ENCODE peak calls at places on chromosome 5, in four cellular contexts. M is HT1080; V is H54; F is stimulated activated CD4-positive, alpha-beta T cell treated with anti-CD3 and anti-CD28 coated beads, Interleukin-4, amount 100 ng/mL, for 48 hours. L is an unnamed sample.

GRCh38 chr5:131812371-131813160 is 15.7 kb upstream of the FNIP1 start:
- DNase-seq in M (no peak), V (no peak), F (no peak), L (peak)

GRCh38 chr5:4413996-4414395 is 726.1 kb upstream of the ADAMTS16 start:
- DNase-seq in M (no peak), V (no peak), F (no peak), L (no peak)

GRCh38 chr5:157350939-157351338 is 85.0 kb downstream of the CYFIP2 start:
- DNase-seq in M (no peak), V (no peak), F (no peak), L (no peak)

GRCh38 chr5:580436-580835 is 31.7 kb upstream of the CEP72 start:
- DNase-seq in M (no peak), V (no peak), F (no peak), L (no peak)

GRCh38 chr5:136992796-136993489 is 506.2 kb downstream of the SPOCK1 start:
- DNase-seq in M (no peak), V (no peak), F (no peak), L (no peak)

GRCh38 chr5:53239301-53239990 is 129.9 kb upstream of the MOCS2 start:
- DNase-seq in M (no peak), V (no peak), F (no peak), L (no peak)

GRCh38 chr5:145203193-145203592 is 631.9 kb downstream of the PRELID2 start:
- DNase-seq in M (peak), V (no peak), F (no peak), L (no peak)

GRCh38 chr5:5453131-5453530 is 30.7 kb downstream of the ICE1 start:
- DNase-seq in M (no peak), V (no peak), F (no peak), L (no peak)

GRCh38 chr5:6702633-6703032 is 10.6 kb upstream of the TENT4A start:
- DNase-seq in M (no peak), V (no peak), F (no peak), L (no peak)

GRCh38 chr5:68884893-68885292 is 208.9 kb upstream of the SLC30A5 start:
- DNase-seq in M (no peak), V (no peak), F (no peak), L (peak)

GRCh38 chr5:95846554-95847260 is 24.2 kb upstream of the GLRX start:
- DNase-seq in M (peak), V (no peak), F (peak), L (peak)

GRCh38 chr5:59893436-59894227 is at the start of gene PDE4D:
- DNase-seq in M (peak), V (peak), F (no peak), L (peak)

GRCh38 chr5:10478436-10478835 is 36.8 kb downstream of the ROPN1L start:
- DNase-seq in M (no peak), V (peak), F (no peak), L (peak)

GRCh38 chr5:122790354-122791123 is 15.7 kb downstream of the SNX2 start:
- DNase-seq in M (no peak), V (no peak), F (no peak), L (no peak)

GRCh38 chr5:180072556-180072955 is 997 bp upstream of the RNF130 start:
- DNase-seq in M (no peak), V (no peak), F (no peak), L (no peak)

GRCh38 chr5:146962801-146963355 is 84.3 kb upstream of the PPP2R2B start:
- DNase-seq in M (peak), V (peak), F (no peak), L (peak)

GRCh38 chr5:148697177-148697820 is 43.0 kb upstream of the HTR4 start:
- DNase-seq in M (peak), V (no peak), F (no peak), L (peak)

GRCh38 chr5:52943285-52943684 is 45.9 kb upstream of the ITGA2 start:
- DNase-seq in M (no peak), V (no peak), F (no peak), L (no peak)

GRCh38 chr5:151456321-151456940 is 9.0 kb downstream of the SLC36A1 start:
- DNase-seq in M (no peak), V (no peak), F (no peak), L (no peak)

GRCh38 chr5:153267506-153267905 is 223.0 kb upstream of the GRIA1 start:
- DNase-seq in M (peak), V (no peak), F (no peak), L (no peak)

GRCh38 chr5:179869641-179870402 is 11.2 kb upstream of the MRNIP start:
- DNase-seq in M (no peak), V (no peak), F (no peak), L (no peak)

GRCh38 chr5:4882186-4882585 is 257.9 kb upstream of the ADAMTS16 start:
- DNase-seq in M (peak), V (no peak), F (no peak), L (no peak)

GRCh38 chr5:10655041-10655685 is 91.3 kb downstream of the ANKRD33B start:
- DNase-seq in M (no peak), V (no peak), F (no peak), L (no peak)

L was measured in M059J.